ENCODE peak calls at places on chromosomes 16 and 17, in ten cellular contexts. S, A, C, Y, K, F, Q, P, X and W are unnamed samples.

GRCh38 chr17:44585315-44585714 is 28.0 kb downstream of the FZD2 start:
- DNase-seq in Q (no peak), Y (no peak), F (no peak), P (no peak), X (no peak), A (no peak), C (no peak), K (no peak), S (no peak), W (no peak)

GRCh38 chr17:83199500-83200201 is 120.2 kb downstream of the METRNL start:
- DNase-seq in P (peak), K (no peak), A (peak), F (no peak), S (peak), Y (no peak), X (no peak), C (peak), Q (peak), W (peak)

GRCh38 chr17:48600244-48601098 is 4.3 kb downstream of the HOXB6 start:
- DNase-seq in X (no peak), A (no peak), P (no peak), S (peak), Q (peak), Y (no peak), C (no peak), K (no peak), F (no peak), W (no peak)

GRCh38 chr16:30352488-30353401 is 2.4 kb downstream of the CD2BP2 start:
- DNase-seq in Y (no peak), F (no peak), A (no peak), S (no peak), C (no peak), P (no peak), Q (no peak), X (no peak), K (no peak), W (no peak)

GRCh38 chr17:3529817-3530741 is 27.5 kb downstream of the TRPV3 start:
- DNase-seq in Q (peak), K (no peak), C (no peak), S (no peak), P (no peak), Y (peak), A (no peak), F (no peak), X (peak), W (no peak)

GRCh38 chr16:22395960-22396359 is 21.5 kb upstream of the CDR2 start:
- DNase-seq in F (no peak), Q (no peak), P (no peak), C (no peak), K (no peak), A (no peak), Y (no peak), X (no peak), S (no peak), W (no peak)

GRCh38 chr16:760498-761343 is at the start of gene MSLN:
- DNase-seq in C (peak), Y (no peak), A (no peak), P (no peak), F (no peak), S (no peak), X (no peak), K (no peak), Q (no peak), W (no peak)

GRCh38 chr17:5355416-5356129 is 63.9 kb downstream of the NUP88 start:
- DNase-seq in X (no peak), S (no peak), K (no peak), Y (no peak), Q (no peak), P (no peak), C (no peak), A (no peak), F (no peak), W (no peak)

GRCh38 chr17:40033339-40033738 is 18.1 kb downstream of the CSF3 start:
- DNase-seq in F (no peak), X (no peak), S (no peak), Y (no peak), K (no peak), C (no peak), P (no peak), Q (no peak), A (no peak), W (no peak)

GRCh38 chr16:28873543-28874201 is 4.6 kb upstream of the ATP2A1 start:
- DNase-seq in Y (no peak), K (no peak), X (no peak), F (peak), S (no peak), C (no peak), A (peak), Q (no peak), P (peak), W (no peak)

GRCh38 chr16:49335828-49336227 is 37.8 kb upstream of the C16orf78 start:
- DNase-seq in P (no peak), C (no peak), F (no peak), K (no peak), Q (no peak), S (no peak), Y (no peak), X (no peak), A (no peak), W (no peak)

GRCh38 chr16:48114410-48114809 is 41.4 kb downstream of the ABCC12 start:
- DNase-seq in F (no peak), Y (no peak), S (no peak), Q (no peak), K (no peak), P (no peak), A (no peak), C (no peak), X (no peak), W (no peak)

GRCh38 chr17:4560837-4561241 is 462 bp upstream of the GGT6 start:
- DNase-seq in P (no peak), S (no peak), C (no peak), Q (no peak), K (no peak), Y (no peak), A (no peak), F (no peak), X (peak), W (peak)

GRCh38 chr16:30166202-30166902 is 17.1 kb upstream of the CORO1A start:
- DNase-seq in F (no peak), A (peak), K (no peak), P (peak), X (no peak), S (no peak), C (no peak), Y (no peak), Q (no peak), W (peak)

GRCh38 chr17:76373481-76373825 is 11.0 kb upstream of the SPHK1 start:
- DNase-seq in C (no peak), A (no peak), X (peak), F (no peak), Y (no peak), K (no peak), P (no peak), Q (no peak), S (no peak), W (no peak)

GRCh38 chr17:75830168-75831031 is 13.8 kb downstream of the UNC13D start:
- DNase-seq in Q (no peak), A (no peak), K (peak), F (peak), P (peak), Y (no peak), C (no peak), X (peak), S (no peak), W (no peak)

GRCh38 chr17:56926704-56927103 is 12.9 kb upstream of the TRIM25 start:
- DNase-seq in K (no peak), S (no peak), P (no peak), Y (no peak), Q (no peak), C (no peak), A (no peak), F (no peak), X (no peak), W (no peak)

GRCh38 chr16:69618307-69618706 is 52.5 kb downstream of the NFAT5 start:
- DNase-seq in Y (no peak), Q (peak), X (no peak), A (no peak), S (no peak), C (no peak), P (no peak), F (no peak), K (no peak), W (no peak)

GRCh38 chr16:58116529-58116928 is 12.7 kb downstream of the CFAP20 start:
- DNase-seq in S (no peak), P (no peak), X (no peak), A (no peak), F (no peak), K (no peak), Q (no peak), Y (no peak), C (no peak), W (no peak)

GRCh38 chr16:48232459-48233040 is 11.6 kb upstream of the LONP2 start:
- DNase-seq in C (no peak), X (no peak), K (no peak), P (peak), Y (no peak), S (peak), F (no peak), A (peak), Q (no peak), W (no peak)

GRCh38 chr17:67449885-67450755 is 73.0 kb downstream of the PITPNC1 start:
- DNase-seq in F (no peak), S (no peak), X (no peak), K (no peak), P (peak), A (no peak), Y (no peak), C (no peak), Q (no peak), W (no peak)

GRCh38 chr16:22126037-22126558 is 33.8 kb downstream of the VWA3A start:
- DNase-seq in K (no peak), Q (no peak), F (no peak), X (no peak), P (no peak), C (no peak), S (no peak), Y (no peak), A (no peak), W (no peak)

GRCh38 chr17:5832886-5833285 is 237.3 kb upstream of the WSCD1 start:
- DNase-seq in P (no peak), F (peak), Y (no peak), A (no peak), S (peak), X (no peak), K (no peak), C (no peak), Q (peak), W (no peak)

GRCh38 chr16:13041646-13042045 is 140.2 kb downstream of the SHISA9 start:
- DNase-seq in F (no peak), X (no peak), A (no peak), S (no peak), K (no peak), C (no peak), P (no peak), Q (no peak), Y (no peak), W (no peak)

GRCh38 chr16:83402969-83403368 is 404.8 kb upstream of the HSBP1 start:
- DNase-seq in C (no peak), Y (no peak), Q (peak), X (no peak), K (no peak), P (no peak), F (no peak), A (no peak), S (peak), W (no peak)

GRCh38 chr17:19978206-19978802 is 676 bp upstream of the AKAP10 start:
- DNase-seq in F (no peak), P (peak), A (peak), Y (no peak), Q (no peak), X (no peak), K (no peak), S (no peak), C (no peak), W (peak)

GRCh38 chr16:68332411-68333121 is 21.7 kb downstream of the PRMT7 start:
- DNase-seq in F (no peak), X (peak), P (no peak), Q (peak), S (peak), Y (no peak), C (peak), A (peak), K (no peak), W (no peak)

GRCh38 chr16:24520983-24521382 is 18.4 kb upstream of the RBBP6 start:
- DNase-seq in Q (no peak), P (no peak), A (no peak), K (no peak), C (no peak), F (no peak), X (no peak), Y (no peak), S (no peak), W (no peak)

GRCh38 chr16:88315543-88316105 is 67.1 kb upstream of the ZNF469 start:
- DNase-seq in Y (no peak), Q (peak), K (no peak), X (no peak), P (no peak), C (peak), F (peak), A (no peak), S (peak), W (no peak)

GRCh38 chr16:80085606-80086005 is 455.2 kb upstream of the DYNLRB2 start:
- DNase-seq in X (no peak), F (no peak), P (no peak), K (no peak), S (no peak), A (no peak), Y (no peak), Q (no peak), C (no peak), W (no peak)

GRCh38 chr16:6684076-6684673 is 648.5 kb upstream of the RBFOX1 start:
- DNase-seq in X (peak), K (no peak), Y (peak), C (no peak), Q (no peak), A (no peak), F (peak), S (no peak), P (peak), W (no peak)

GRCh38 chr16:2027024-2028010 is 615 bp downstream of the NHERF2 start:
- DNase-seq in F (no peak), A (peak), P (no peak), X (no peak), K (no peak), C (no peak), S (peak), Q (no peak), Y (no peak), W (no peak)

GRCh38 chr16:26826500-26826899 is 240.2 kb upstream of the C16orf82 start:
- DNase-seq in F (no peak), S (no peak), K (no peak), Y (no peak), Q (no peak), X (no peak), A (no peak), P (no peak), C (no peak), W (no peak)

GRCh38 chr17:66791337-66791736 is 43.6 kb upstream of the CACNG5 start:
- DNase-seq in X (no peak), S (no peak), Y (peak), C (no peak), F (no peak), A (no peak), Q (no peak), P (no peak), K (no peak), W (peak)

GRCh38 chr16:10037771-10038170 is 144.5 kb downstream of the GRIN2A start:
- DNase-seq in K (no peak), X (no peak), S (no peak), Q (no peak), C (no peak), A (no peak), Y (no peak), P (no peak), F (no peak), W (no peak)

GRCh38 chr16:20410153-20410723 is 904 bp downstream of the ACSM5 start:
- DNase-seq in P (no peak), Q (no peak), X (no peak), C (no peak), Y (no peak), A (no peak), K (no peak), F (no peak), S (no peak), W (peak)

GRCh38 chr17:8353736-8354135 is 14.1 kb downstream of the ODF4 start:
- DNase-seq in X (no peak), Y (no peak), K (no peak), F (no peak), P (no peak), S (no peak), A (no peak), Q (no peak), C (no peak), W (no peak)

GRCh38 chr17:72534776-72535175 is 414.0 kb downstream of the SOX9 start:
- DNase-seq in A (no peak), C (no peak), S (no peak), X (no peak), P (no peak), Y (no peak), F (no peak), Q (no peak), K (no peak), W (no peak)

GRCh38 chr16:26644912-26645543 is 421.7 kb upstream of the C16orf82 start:
- DNase-seq in Y (no peak), Q (no peak), F (no peak), S (no peak), A (no peak), C (no peak), K (no peak), P (peak), X (no peak), W (no peak)

GRCh38 chr17:51435641-51436091 is 175.3 kb downstream of the UTP18 start:
- DNase-seq in S (peak), X (peak), F (peak), P (peak), A (no peak), K (peak), C (no peak), Q (no peak), Y (peak), W (no peak)

GRCh38 chr16:71214771-71215381 is 15.6 kb downstream of the HYDIN start:
- DNase-seq in X (peak), K (no peak), S (no peak), Q (no peak), C (no peak), F (no peak), Y (no peak), A (peak), P (no peak), W (no peak)
- TF ChIP-seq CTCF in X (peak), K (no peak), S (no peak), Q (no peak), C (no peak), F (peak), Y (peak), A (peak), P (peak), W (peak)

DNA sequence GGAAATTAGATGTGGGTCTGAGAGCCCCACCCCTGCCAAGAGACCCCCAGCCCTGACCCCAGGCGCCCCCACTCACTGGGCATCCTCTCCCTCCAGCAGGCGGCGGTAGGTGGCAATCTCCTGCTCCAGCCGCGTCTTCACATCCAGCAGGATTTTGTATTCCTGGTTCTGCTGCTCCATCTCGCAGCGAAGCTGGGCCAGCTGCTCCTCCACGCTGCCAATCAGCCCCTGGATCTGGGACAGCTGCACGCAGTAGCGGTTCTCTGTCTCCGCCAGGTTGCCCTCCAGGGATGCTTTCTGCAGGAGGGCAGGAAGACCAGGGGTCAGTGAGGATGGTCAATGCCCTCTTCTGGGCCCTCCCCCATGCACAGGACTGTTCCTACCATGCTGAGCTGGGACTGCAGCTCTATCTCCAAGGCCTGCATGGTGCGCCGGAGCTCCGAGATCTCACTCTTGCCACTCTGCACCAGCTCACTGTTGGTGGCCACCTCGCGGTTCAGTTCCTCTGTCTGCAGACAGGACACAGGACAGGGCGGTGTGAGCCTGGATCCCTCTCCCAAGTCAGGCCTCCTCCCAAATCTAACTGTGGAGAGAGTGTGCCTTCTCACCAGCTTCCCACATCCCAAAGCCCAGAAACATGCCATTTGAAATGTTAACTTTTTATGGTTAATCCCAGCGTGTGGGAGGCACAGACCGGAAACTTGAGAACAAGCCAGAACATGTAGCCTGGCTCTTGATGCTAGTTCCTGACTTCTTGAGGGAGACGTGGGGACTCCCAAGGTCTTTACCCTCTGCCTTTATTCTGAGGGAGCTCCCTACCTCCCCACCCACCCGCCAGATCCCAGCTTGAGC is 3.6 kb downstream of the KRT17 start:
- DNase-seq in S (no peak), Y (no peak), P (no peak), A (no peak), F (no peak), Q (no peak), C (no peak), X (no peak), K (no peak), W (peak)
- TF ChIP-seq CTCF in S (no peak), Y (no peak), P (no peak), A (peak), F (no peak), Q (no peak), C (no peak), X (no peak), K (no peak), W (no peak)

GRCh38 chr16:86531193-86531550 is 20.8 kb downstream of the FOXF1 start:
- DNase-seq in F (no peak), K (no peak), Q (no peak), S (no peak), X (no peak), Y (peak), A (no peak), C (peak), P (no peak), W (peak)

GRCh38 chr16:86532526-86532815 is 22.1 kb downstream of the FOXF1 start:
- DNase-seq in P (no peak), X (no peak), Y (no peak), S (no peak), F (no peak), Q (no peak), C (no peak), K (no peak), A (no peak), W (peak)

GRCh38 chr16:86533942-86534341 is 21.1 kb downstream of the MTHFSD start:
- DNase-seq in Y (peak), C (no peak), A (no peak), S (no peak), K (no peak), F (no peak), Q (no peak), P (no peak), X (no peak), W (no peak)

GRCh38 chr16:86531641-86532525 is 21.6 kb downstream of the FOXF1 start:
- DNase-seq in A (no peak), X (no peak), S (no peak), K (no peak), Y (no peak), P (no peak), F (no peak), C (no peak), Q (no peak), W (peak)

DNA sequence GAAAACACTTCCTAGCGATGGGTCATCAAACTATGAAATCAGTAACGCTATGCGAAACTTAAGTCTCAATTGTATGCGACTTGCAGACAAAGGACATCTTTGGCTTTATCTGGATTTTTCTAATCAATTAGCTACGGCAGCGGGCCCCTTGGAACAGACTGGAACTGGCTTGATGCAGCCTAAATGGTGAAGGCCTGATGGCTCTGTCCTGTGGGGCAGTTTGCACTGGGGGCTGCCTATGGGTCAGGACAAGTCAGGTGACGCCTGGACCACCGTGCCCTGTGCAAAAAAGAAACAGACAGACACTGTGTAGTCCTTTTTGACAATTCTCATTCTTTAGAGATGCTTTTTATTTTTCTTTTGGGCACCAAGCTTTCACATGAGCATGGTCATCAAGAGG is 22.0 kb downstream of the MTHFSD start:
- DNase-seq in A (no peak), C (no peak), F (no peak), K (no peak), P (no peak), Q (no peak), S (no peak), Y (no peak), X (no peak), W (no peak)
- TF ChIP-seq CTCF in A (no peak), C (no peak), F (no peak), K (no peak), P (no peak), Q (no peak), S (no peak), Y (no peak), X (no peak), W (no peak)

GRCh38 chr17:28973414-28973813 is 22.1 kb upstream of the PHF12 start:
- DNase-seq in Y (no peak), X (peak), C (no peak), A (no peak), K (no peak), F (no peak), S (peak), Q (peak), P (no peak), W (no peak)
- TF ChIP-seq CTCF in Y (no peak), X (peak), C (no peak), A (no peak), K (no peak), F (no peak), S (peak), Q (no peak), P (no peak), W (no peak)